ENCODE peak calls at places on chromosomes 13 and 19, in eight cellular contexts. J is hippocampal formation; X is NCI-H2107; W is fibroblast of pulmonary artery; V is NCI-H1694 treated with DMSO at 0.1 percent for 48 hours; D is CD4-positive, alpha-beta memory T cell; F is activated CD8-positive, alpha-beta memory T cell treated with anti-CD3 and anti-CD28 coated beads for 4 hours; B is neural crest cell. G is an unnamed sample.

GRCh38 chr13:80096383-80096782 is 244.5 kb downstream of the SPRY2 start:
- DNase-seq in J (no peak), X (no peak), W (no peak), V (no peak), D (no peak), F (no peak), B (no peak), G (no peak)

GRCh38 chr13:51822106-51822840 is 18.3 kb upstream of the DHRS12 start:
- DNase-seq in J (no peak), X (no peak), W (no peak), V (peak; percentile 65), D (peak; percentile 25), F (no peak), B (no peak), G (no peak)

GRCh38 chr13:106513025-106513424 is 22.4 kb downstream of the EFNB2 start:
- DNase-seq in J (no peak), X (no peak), W (peak; percentile 28), V (no peak), D (no peak), F (no peak), B (no peak), G (no peak)

GRCh38 chr13:106527806-106528205 is 7.7 kb downstream of the EFNB2 start:
- DNase-seq in J (no peak), X (no peak), W (no peak), V (no peak), D (no peak), F (no peak), B (no peak), G (no peak)

GRCh38 chr13:79525458-79525857 is 44.5 kb downstream of the NDFIP2 start:
- DNase-seq in J (no peak), X (no peak), W (peak; percentile 59), V (no peak), D (no peak), F (no peak), B (no peak), G (no peak)

GRCh38 chr13:51045450-51045849 is 65.6 kb downstream of the C13orf42 start:
- DNase-seq in J (no peak), X (no peak), W (no peak), V (no peak), D (no peak), F (no peak), B (no peak), G (no peak)

GRCh38 chr19:38693380-38694223 is 46.2 kb downstream of the ACTN4 start:
- DNase-seq in J (no peak), X (no peak), W (peak; percentile 81), V (no peak), D (peak; percentile 65), F (no peak), B (peak; percentile 47), G (no peak)

GRCh38 chr13:26961890-26962615 is 201.5 kb upstream of the GPR12 start:
- DNase-seq in J (no peak), X (no peak), W (no peak), V (no peak), D (no peak), F (no peak), B (no peak), G (no peak)

GRCh38 chr13:109628251-109628699 is 158.1 kb downstream of the IRS2 start:
- DNase-seq in J (no peak), X (no peak), W (peak; percentile 34), V (no peak), D (no peak), F (no peak), B (no peak), G (no peak)

GRCh38 chr13:50123862-50124535 is 108.8 kb downstream of the KCNRG start:
- DNase-seq in J (peak; percentile 95), X (peak; percentile 28), W (peak; percentile 97), V (peak; percentile 34), D (peak; percentile 75), F (peak; percentile 58), B (no peak), G (peak; percentile 93)

GRCh38 chr13:39273953-39274352 is 235.7 kb downstream of the NHLRC3 start:
- DNase-seq in J (no peak), X (peak; percentile 19), W (peak; percentile 40), V (no peak), D (no peak), F (no peak), B (no peak), G (peak; percentile 7)

GRCh38 chr19:38679839-38680238 is 32.4 kb downstream of the ACTN4 start:
- DNase-seq in J (no peak), X (no peak), W (no peak), V (no peak), D (no peak), F (no peak), B (no peak), G (no peak)

GRCh38 chr19:530133-531008 is 1.2 kb upstream of the CDC34 start:
- DNase-seq in J (no peak), X (no peak), W (no peak), V (no peak), D (no peak), F (no peak), B (no peak), G (no peak)